ENCODE peak calls at places on chromosomes 4 and X, in ten cellular contexts. L is ascending aorta; P is stimulated activated CD8-positive, alpha-beta memory T cell treated with anti-CD3 and anti-CD28 coated beads, Interleukin-4, amount 100 ng/mL, for 48 hours; U is neuronal stem cell; N is endothelial cell; G is D341Med; E is amniotic epithelial cell; Y is left kidney; F is choroid plexus epithelial cell; W is tibial nerve. T is an unnamed sample.

GRCh38 chr4:162706051-162706450 is 460.6 kb downstream of the NAF1 start:
- DNase-seq in W (no peak), U (no peak), Y (no peak), L (no peak), N (no peak), G (no peak), P (no peak), F (no peak), E (no peak), T (no peak)

GRCh38 chr4:144787365-144788263 is 141.7 kb downstream of the HHIP start:
- DNase-seq in Y (peak), G (no peak), U (peak), W (no peak), E (peak), F (peak), P (no peak), L (no peak), N (no peak), T (no peak)

GRCh38 chr4:94766856-94767255 is 9.1 kb downstream of the BMPR1B start:
- DNase-seq in G (no peak), W (no peak), L (no peak), N (no peak), Y (no peak), E (peak), F (peak), U (no peak), P (no peak), T (no peak)

GRCh38 chr4:139756391-139757180 is 91.0 kb downstream of the MGST2 start:
- DNase-seq in F (no peak), U (no peak), E (peak), N (no peak), W (no peak), G (no peak), P (no peak), L (no peak), Y (no peak), T (no peak)

GRCh38 chr4:1933700-1934099 is 62.5 kb downstream of the NSD2 start:
- DNase-seq in U (no peak), Y (no peak), N (no peak), G (no peak), F (no peak), W (no peak), E (no peak), P (no peak), L (no peak), T (no peak)

GRCh38 chr4:10006236-10006603 is 15.1 kb downstream of the SLC2A9 start:
- DNase-seq in G (no peak), U (no peak), E (no peak), L (peak), Y (peak), W (peak), F (peak), P (no peak), N (no peak), T (no peak)

GRCh38 chrX:70454441-70455365 is 10.1 kb downstream of the DLG3 start:
- DNase-seq in P (peak), L (peak), U (peak), E (peak), F (peak), W (peak), Y (peak), G (peak), N (peak), T (peak)

GRCh38 chr4:109658871-109659410 is 44.3 kb downstream of the CASP6 start:
- DNase-seq in F (peak), Y (no peak), N (no peak), E (peak), P (no peak), U (no peak), G (no peak), W (no peak), L (no peak), T (no peak)

GRCh38 chr4:169957785-169958184 is 68.4 kb downstream of the MFAP3L start:
- DNase-seq in G (no peak), F (no peak), U (no peak), L (no peak), N (no peak), E (no peak), P (no peak), Y (no peak), W (no peak), T (no peak)